ENCODE peak calls at places on chromosomes 1 and 21, in six cellular contexts. R, Y, S, V, H and D are unnamed samples.

GRCh38 chr1:44819594-44820327 is 11.4 kb downstream of the BTBD19 start:
- DNase-seq in Y (peak), R (peak), H (peak), S (peak), V (peak), D (peak)

GRCh38 chr1:205354259-205354904 is 2.3 kb downstream of the KLHDC8A start:
- DNase-seq in H (peak), V (peak), R (peak), Y (peak), S (peak), D (no peak)

GRCh38 chr1:201302168-201302896 is 19.0 kb downstream of the PKP1 start:
- DNase-seq in V (no peak), R (no peak), S (no peak), H (no peak), Y (no peak), D (no peak)

GRCh38 chr1:39981957-39982356 is 27.0 kb downstream of the MFSD2A start:
- DNase-seq in H (no peak), S (peak), Y (no peak), R (peak), V (peak), D (no peak)

GRCh38 chr1:70324683-70325082 is 29.8 kb downstream of the ANKRD13C start:
- DNase-seq in R (no peak), V (no peak), Y (no peak), H (no peak), S (no peak), D (no peak)

GRCh38 chr1:53343831-53344668 is 16.2 kb upstream of the LRP8 start:
- DNase-seq in S (peak), H (no peak), Y (no peak), V (no peak), R (peak), D (peak)

GRCh38 chr1:114455102-114455785 is 55.8 kb downstream of the TRIM33 start:
- DNase-seq in V (no peak), R (peak), S (no peak), Y (no peak), H (no peak), D (no peak)

GRCh38 chr1:225427249-225428065 is at the start of gene LBR:
- DNase-seq in H (no peak), S (peak), R (peak), Y (no peak), V (no peak), D (no peak)

GRCh38 chr1:119742193-119742592 is 26.5 kb downstream of the HMGCS2 start:
- DNase-seq in S (peak), Y (no peak), V (no peak), R (peak), H (no peak), D (no peak)

GRCh38 chr21:39073717-39074116 is 109.5 kb downstream of the PSMG1 start:
- DNase-seq in H (no peak), R (no peak), Y (no peak), S (no peak), V (no peak), D (no peak)

DNA sequence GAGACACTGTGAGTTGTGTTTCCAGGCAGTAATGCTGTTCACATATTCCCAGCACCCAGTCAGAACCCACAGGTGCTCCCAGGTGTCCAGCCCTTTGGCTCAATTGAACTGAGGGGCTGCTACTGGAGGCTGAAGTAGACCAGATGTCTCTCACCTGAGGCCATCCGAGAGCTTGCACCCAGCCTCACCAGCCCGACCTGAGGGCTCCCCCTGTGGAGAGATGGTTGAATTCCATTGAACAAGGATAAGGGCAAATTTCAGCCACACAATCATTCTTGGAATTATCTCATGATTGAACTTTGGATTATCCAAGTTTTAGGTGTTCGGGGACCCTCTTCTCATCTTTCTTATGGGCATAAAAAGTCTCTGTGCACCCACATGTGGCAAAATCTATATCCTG is 52.1 kb downstream of the OBSCN start:
- DNase-seq in V (no peak), Y (no peak), R (no peak), H (no peak), S (no peak), D (no peak)
- TF ChIP-seq CTCF in V (no peak), Y (no peak), R (peak), H (no peak), S (no peak), D (no peak)

GRCh38 chr1:209593747-209594146 is 10.2 kb downstream of the CAMK1G start:
- DNase-seq in V (no peak), S (no peak), R (no peak), H (no peak), Y (no peak), D (no peak)

GRCh38 chr1:209587778-209588177 is 4.3 kb downstream of the CAMK1G start:
- DNase-seq in R (no peak), S (peak), H (no peak), Y (no peak), V (no peak), D (no peak)

GRCh38 chr1:209589440-209589839 is 5.9 kb downstream of the CAMK1G start:
- DNase-seq in V (no peak), H (no peak), R (peak), S (no peak), Y (no peak), D (no peak)

GRCh38 chr1:209589863-209590262 is 6.3 kb downstream of the CAMK1G start:
- DNase-seq in V (no peak), Y (no peak), S (no peak), H (no peak), R (no peak), D (no peak)

DNA sequence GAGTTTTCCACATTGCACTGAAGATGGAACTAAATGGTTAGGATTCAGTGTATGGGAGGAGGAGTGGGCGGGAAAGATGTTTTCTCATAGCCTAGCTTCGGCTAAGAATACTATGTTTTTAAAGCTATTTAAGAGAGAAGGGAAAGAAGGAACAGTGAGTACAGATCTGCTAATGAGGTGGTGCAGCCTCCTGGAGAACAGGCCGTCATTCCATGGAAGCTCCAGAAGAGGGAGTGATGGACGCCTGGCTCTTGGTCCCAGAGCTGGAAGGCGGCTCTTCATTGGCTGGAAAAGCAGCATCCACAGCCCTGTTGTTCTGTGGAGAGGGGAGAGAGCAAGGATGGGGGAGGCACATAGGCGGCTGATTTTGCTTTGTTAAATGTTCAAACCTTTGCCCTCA is 6.9 kb downstream of the CAMK1G start:
- DNase-seq in S (no peak), R (no peak), H (peak), V (no peak), Y (no peak), D (no peak)
- TF ChIP-seq CTCF in S (peak), R (peak), H (no peak), V (peak), Y (no peak), D (peak)

GRCh38 chr1:154404511-154404931 is 622 bp upstream of the IL6R start:
- DNase-seq in V (no peak), Y (peak), S (no peak), R (no peak), H (no peak), D (no peak)

GRCh38 chr1:154403983-154404382 is 1.2 kb upstream of the IL6R start:
- DNase-seq in Y (no peak), S (no peak), H (no peak), R (no peak), V (no peak), D (no peak)

GRCh38 chr1:154405762-154406571 is 824 bp downstream of the IL6R start:
- DNase-seq in Y (no peak), R (peak), H (peak), S (peak), V (no peak), D (peak)

GRCh38 chr1:154406572-154406879 is 1.4 kb downstream of the IL6R start:
- DNase-seq in V (no peak), R (no peak), H (no peak), Y (no peak), S (no peak), D (no peak)

DNA sequence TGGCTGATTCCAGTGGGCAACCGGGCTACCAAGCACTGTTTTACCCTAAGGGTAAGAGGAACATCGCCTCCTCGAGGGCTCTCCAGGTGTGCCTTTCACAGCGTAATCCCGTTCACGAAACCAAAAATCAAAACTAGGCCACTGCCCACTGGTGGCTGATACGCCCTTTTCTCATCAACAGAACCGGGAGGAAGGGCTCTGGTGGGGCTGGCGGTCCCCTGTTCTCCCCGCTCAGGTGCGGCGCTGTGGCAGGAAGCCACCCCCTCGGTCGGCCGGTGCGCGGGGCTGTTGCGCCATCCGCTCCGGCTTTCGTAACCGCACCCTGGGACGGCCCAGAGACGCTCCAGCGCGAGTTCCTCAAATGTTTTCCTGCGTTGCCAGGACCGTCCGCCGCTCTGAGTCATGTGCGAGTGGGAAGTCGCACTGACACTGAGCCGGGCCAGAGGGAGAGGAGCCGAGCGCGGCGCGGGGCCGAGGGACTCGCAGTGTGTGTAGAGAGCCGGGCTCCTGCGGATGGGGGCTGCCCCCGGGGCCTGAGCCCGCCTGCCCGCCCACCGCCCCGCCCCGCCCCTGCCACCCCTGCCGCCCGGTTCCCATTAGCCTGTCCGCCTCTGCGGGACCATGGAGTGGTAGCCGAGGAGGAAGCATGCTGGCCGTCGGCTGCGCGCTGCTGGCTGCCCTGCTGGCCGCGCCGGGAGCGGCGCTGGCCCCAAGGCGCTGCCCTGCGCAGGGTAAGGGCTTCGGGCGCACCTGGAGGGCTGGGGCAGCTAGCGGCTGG is at the start of gene IL6R:
- DNase-seq in V (peak), Y (peak), H (peak), R (peak), S (peak), D (peak)
- TF ChIP-seq CTCF in V (peak), Y (peak), H (peak), R (peak), S (peak), D (peak)

DNA sequence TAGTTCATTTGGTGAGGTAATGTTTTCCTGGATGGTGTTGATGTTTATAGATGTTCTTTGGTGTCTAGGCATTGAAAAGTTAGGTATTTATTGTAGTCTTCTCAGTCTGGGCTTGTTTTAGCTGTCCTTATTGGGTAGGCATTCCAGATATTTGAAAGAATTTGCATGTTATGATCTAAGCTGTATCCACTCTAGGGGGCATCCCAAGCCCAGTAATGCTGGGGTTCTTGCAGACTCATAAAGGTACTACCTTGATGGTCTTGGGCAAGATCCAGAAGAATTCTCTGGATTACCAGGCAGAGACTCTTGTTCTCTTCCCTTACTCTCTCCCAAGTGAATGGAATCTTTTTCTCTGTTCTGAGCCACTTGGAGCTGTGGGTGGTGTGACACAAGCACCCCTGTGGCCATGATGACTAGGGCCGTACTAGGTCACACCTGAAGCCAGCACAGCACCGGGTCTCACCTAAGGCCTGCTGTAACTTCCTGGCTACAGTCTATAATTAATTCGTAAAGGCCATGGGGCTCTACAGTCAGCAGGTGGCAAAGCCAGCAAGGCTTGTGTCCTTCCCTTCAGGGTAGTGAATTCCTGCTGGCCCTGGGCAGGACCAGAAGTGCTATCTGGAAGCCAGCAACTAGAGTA is 74.8 kb upstream of the PDE4B start:
- DNase-seq in R (peak), Y (no peak), S (peak), V (peak), H (no peak), D (no peak)
- TF ChIP-seq CTCF in R (peak), Y (peak), S (peak), V (peak), H (no peak), D (peak)

DNA sequence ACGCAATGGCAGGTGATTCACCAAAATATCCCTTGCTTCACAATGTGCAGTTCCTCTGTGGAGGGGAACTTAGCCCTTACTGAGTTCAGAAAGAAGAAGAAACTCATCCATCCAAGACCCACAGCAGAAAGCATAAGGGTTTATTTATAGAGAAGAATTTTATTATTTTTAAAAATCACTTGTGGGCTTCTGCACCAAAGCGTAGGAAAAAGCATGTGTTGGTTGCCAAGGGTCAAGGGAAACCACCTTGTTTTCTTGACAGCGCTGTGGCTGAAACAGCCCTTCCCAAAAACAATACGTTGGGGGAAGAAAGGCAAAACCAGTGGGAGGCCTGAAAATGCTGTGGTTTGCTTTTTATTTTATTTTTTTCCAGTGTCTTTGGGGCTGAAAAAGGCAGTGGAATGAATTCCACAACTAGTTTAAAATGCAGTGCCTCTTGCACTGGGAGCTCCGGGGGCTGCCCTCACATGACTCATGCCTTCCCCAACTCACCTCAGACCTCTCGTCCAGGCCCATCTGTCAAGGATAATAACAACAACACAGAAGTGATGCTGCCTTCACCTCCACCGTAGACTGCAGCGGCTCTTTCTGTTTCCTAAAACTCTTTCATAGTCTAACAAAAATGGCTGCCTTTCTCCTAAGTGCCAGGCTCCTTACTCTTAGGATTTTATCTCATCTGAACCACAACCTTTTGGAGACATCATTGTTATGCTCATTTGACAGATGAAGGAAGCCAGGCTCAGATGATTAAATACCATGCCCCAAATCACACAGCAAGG is 224.2 kb upstream of the JUN start:
- DNase-seq in S (no peak), V (peak), R (peak), Y (no peak), H (peak), D (no peak)
- TF ChIP-seq CTCF in S (no peak), V (no peak), R (no peak), Y (no peak), H (no peak), D (no peak)

GRCh38 chr1:62396871-62397270 is 40.0 kb upstream of the USP1 start:
- DNase-seq in H (no peak), R (no peak), V (no peak), S (no peak), Y (no peak), D (no peak)

GRCh38 chr1:62395291-62395690 is 41.6 kb upstream of the USP1 start:
- DNase-seq in R (no peak), H (no peak), S (no peak), Y (no peak), V (no peak), D (no peak)

GRCh38 chr1:62394646-62395045 is 42.2 kb upstream of the USP1 start:
- DNase-seq in R (no peak), S (no peak), H (no peak), V (no peak), Y (no peak), D (no peak)

GRCh38 chr1:62398377-62398776 is 38.5 kb upstream of the USP1 start:
- DNase-seq in R (peak), H (no peak), Y (no peak), S (peak), V (peak), D (no peak)

GRCh38 chr1:62397301-62397700 is 39.5 kb upstream of the USP1 start:
- DNase-seq in S (no peak), R (no peak), Y (no peak), H (no peak), V (no peak), D (no peak)
- TF ChIP-seq CTCF in S (no peak), R (no peak), Y (no peak), H (no peak), V (no peak), D (no peak)

GRCh38 chr1:35558374-35559316 is 1.0 kb downstream of the NCDN start:
- DNase-seq in R (no peak), H (peak), Y (no peak), S (no peak), V (no peak), D (no peak)
- TF ChIP-seq CTCF in R (peak), H (no peak), Y (no peak), S (no peak), V (peak), D (peak)

GRCh38 chr1:239736479-239736878 is 350.1 kb downstream of the CHRM3 start:
- DNase-seq in Y (no peak), V (no peak), S (no peak), R (no peak), H (no peak), D (no peak)
- TF ChIP-seq CTCF in Y (no peak), V (no peak), S (no peak), R (no peak), H (no peak), D (no peak)